ENCODE peak calls at places on chromosomes 13 and 19, in six cellular contexts. T, Z, A, K, D and Q are unnamed samples.

GRCh38 chr19:37930416-37930815 is 23.4 kb downstream of the SIPA1L3 start:
- DNase-seq in T (no peak), Z (no peak), A (no peak), K (no peak), D (no peak), Q (peak; percentile 27)

GRCh38 chr19:55670280-55671053 is 4.6 kb upstream of the EPN1 start:
- DNase-seq in T (no peak), Z (peak; percentile 30), A (no peak), K (no peak), D (no peak), Q (no peak)

GRCh38 chr19:29952646-29953045 is 10.6 kb downstream of the URI1 start:
- DNase-seq in T (no peak), Z (no peak), A (no peak), K (no peak), D (no peak), Q (no peak)

GRCh38 chr19:4539697-4540581 is at the start of gene LRG1:
- DNase-seq in T (no peak), Z (peak; percentile 88), A (no peak), K (no peak), D (peak; percentile 30), Q (peak; percentile 86)

GRCh38 chr19:38551450-38551813 is 66.3 kb downstream of the MAP4K1 start:
- DNase-seq in T (no peak), Z (no peak), A (no peak), K (no peak), D (peak; percentile 52), Q (no peak)

GRCh38 chr13:27868639-27869435 is 51.0 kb upstream of the PDX1 start:
- DNase-seq in T (no peak), Z (no peak), A (peak; percentile 7), K (no peak), D (no peak), Q (no peak)

GRCh38 chr13:51834581-51835158 is 10.3 kb downstream of the TMEM272 start:
- DNase-seq in T (peak; percentile 43), Z (no peak), A (no peak), K (peak; percentile 37), D (no peak), Q (no peak)

GRCh38 chr19:40625406-40626120 is 24.4 kb downstream of the LTBP4 start:
- DNase-seq in T (peak; percentile 67), Z (peak; percentile 50), A (no peak), K (no peak), D (no peak), Q (no peak)

GRCh38 chr19:30144242-30144758 is 202.3 kb downstream of the URI1 start:
- DNase-seq in T (no peak), Z (no peak), A (no peak), K (no peak), D (no peak), Q (no peak)

GRCh38 chr13:100573121-100573520 is 15.5 kb downstream of the GGACT start:
- DNase-seq in T (peak; percentile 58), Z (peak; percentile 61), A (peak; percentile 75), K (peak; percentile 75), D (peak; percentile 17), Q (peak; percentile 77)

GRCh38 chr13:108827637-108828036 is 198.2 kb downstream of the MYO16 start:
- DNase-seq in T (peak; percentile 8), Z (no peak), A (no peak), K (no peak), D (no peak), Q (no peak)

GRCh38 chr19:31232220-31232619 is 117.0 kb downstream of the TSHZ3 start:
- DNase-seq in T (no peak), Z (no peak), A (no peak), K (no peak), D (no peak), Q (no peak)

GRCh38 chr19:57192064-57192395 is 730 bp downstream of the ZNF264 start:
- DNase-seq in T (peak; percentile 33), Z (no peak), A (no peak), K (no peak), D (no peak), Q (no peak)

GRCh38 chr19:10430505-10431253 is 10.3 kb downstream of the PDE4A start:
- DNase-seq in T (peak; percentile 76), Z (peak; percentile 88), A (no peak), K (peak; percentile 61), D (no peak), Q (no peak)

GRCh38 chr19:5850743-5851293 is 431 bp downstream of the FUT3 start:
- DNase-seq in T (peak; percentile 9), Z (peak; percentile 6), A (no peak), K (no peak), D (no peak), Q (no peak)

GRCh38 chr13:66995366-66995663 is 234.8 kb downstream of the PCDH9 start:
- DNase-seq in T (no peak), Z (no peak), A (no peak), K (no peak), D (no peak), Q (no peak)

GRCh38 chr19:6873708-6874431 is 13.5 kb upstream of the ADGRE1 start:
- DNase-seq in T (no peak), Z (no peak), A (no peak), K (no peak), D (no peak), Q (no peak)

GRCh38 chr13:46553521-46553885 is 533 bp downstream of the LRCH1 start:
- DNase-seq in T (peak; percentile 60), Z (peak; percentile 36), A (no peak), K (peak; percentile 73), D (no peak), Q (no peak)

GRCh38 chr19:17185590-17185989 is 29.6 kb upstream of the USE1 start:
- DNase-seq in T (no peak), Z (no peak), A (no peak), K (no peak), D (no peak), Q (no peak)

GRCh38 chr19:17180997-17181702 is 34.0 kb upstream of the USE1 start:
- DNase-seq in T (no peak), Z (no peak), A (no peak), K (peak; percentile 73), D (no peak), Q (no peak)

GRCh38 chr19:17183271-17183757 is 31.8 kb upstream of the USE1 start:
- DNase-seq in T (no peak), Z (no peak), A (no peak), K (no peak), D (no peak), Q (no peak)

GRCh38 chr19:17184381-17184841 is 30.7 kb upstream of the USE1 start:
- DNase-seq in T (no peak), Z (no peak), A (no peak), K (no peak), D (no peak), Q (no peak)

GRCh38 chr19:17183858-17184271 is 31.3 kb upstream of the USE1 start:
- DNase-seq in T (no peak), Z (no peak), A (no peak), K (no peak), D (peak; percentile 45), Q (no peak)
- TF ChIP-seq MAX in T (no peak), Z (no peak), A (no peak), K (no peak), D (no peak), Q (no peak)

GRCh38 chr13:48072304-48072703 is 22.6 kb downstream of the MED4 start:
- DNase-seq in T (no peak), Z (no peak), A (no peak), K (no peak), D (no peak), Q (no peak)
- TF ChIP-seq SIN3A in T (no peak), Z (no peak), A (no peak), K (no peak), D (no peak), Q (no peak)

DNA sequence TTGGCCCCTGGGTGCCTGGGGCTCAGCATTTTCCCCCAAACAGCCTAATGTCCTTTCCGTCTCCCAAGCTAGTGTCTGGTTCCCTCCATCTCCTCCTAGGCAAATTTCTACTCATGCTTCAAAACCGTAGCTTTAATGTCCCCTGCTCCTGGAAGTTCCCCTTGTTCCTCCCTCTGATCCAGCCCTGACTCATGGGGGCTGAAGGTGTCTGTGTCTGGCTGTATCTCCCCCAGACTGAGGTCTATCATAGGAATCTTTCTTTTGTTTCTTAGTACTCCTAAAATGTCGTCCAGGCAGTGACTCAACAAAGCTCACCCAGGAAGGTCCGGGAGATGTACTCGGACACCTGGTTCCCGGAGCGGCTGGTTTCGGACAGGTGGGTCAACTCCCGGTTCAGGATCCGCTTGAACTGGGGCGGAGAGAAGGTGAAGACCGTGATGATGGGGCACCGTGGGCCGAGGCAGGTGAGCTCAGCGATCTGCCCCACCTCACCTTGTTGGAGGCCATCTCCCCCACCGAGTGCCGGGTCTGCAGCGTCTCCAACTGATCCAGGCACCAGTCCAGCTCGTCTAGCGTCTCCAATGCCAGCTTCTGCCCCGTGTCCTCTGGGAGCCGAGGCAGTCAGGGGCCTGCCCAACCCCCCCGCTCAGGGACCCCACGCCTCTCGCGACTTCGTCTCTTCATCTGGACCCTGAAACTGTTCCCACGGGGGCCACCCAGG is 6.2 kb downstream of the PDE4C start:
- DNase-seq in T (no peak), Z (no peak), A (no peak), K (no peak), D (no peak), Q (no peak)
- TF ChIP-seq MAX in T (no peak), Z (no peak), A (no peak), K (no peak), D (no peak), Q (no peak)

GRCh38 chr13:110371550-110372465 is 64.7 kb downstream of the COL4A2 start:
- DNase-seq in T (peak; percentile 76), Z (no peak), A (no peak), K (no peak), D (peak; percentile 40), Q (no peak)

GRCh38 chr13:110373617-110374016 is 66.5 kb downstream of the COL4A2 start:
- DNase-seq in T (no peak), Z (no peak), A (no peak), K (no peak), D (no peak), Q (no peak)

GRCh38 chr13:110369400-110369799 is 62.3 kb downstream of the COL4A2 start:
- DNase-seq in T (no peak), Z (no peak), A (no peak), K (no peak), D (no peak), Q (no peak)

GRCh38 chr13:110374644-110375370 is 67.7 kb downstream of the COL4A2 start:
- DNase-seq in T (no peak), Z (no peak), A (no peak), K (no peak), D (no peak), Q (no peak)

GRCh38 chr13:110372676-110373075 is 65.6 kb downstream of the COL4A2 start:
- DNase-seq in T (no peak), Z (no peak), A (no peak), K (no peak), D (no peak), Q (no peak)
- TF ChIP-seq SIN3A in T (no peak), Z (no peak), A (no peak), K (no peak), D (no peak), Q (no peak)

DNA sequence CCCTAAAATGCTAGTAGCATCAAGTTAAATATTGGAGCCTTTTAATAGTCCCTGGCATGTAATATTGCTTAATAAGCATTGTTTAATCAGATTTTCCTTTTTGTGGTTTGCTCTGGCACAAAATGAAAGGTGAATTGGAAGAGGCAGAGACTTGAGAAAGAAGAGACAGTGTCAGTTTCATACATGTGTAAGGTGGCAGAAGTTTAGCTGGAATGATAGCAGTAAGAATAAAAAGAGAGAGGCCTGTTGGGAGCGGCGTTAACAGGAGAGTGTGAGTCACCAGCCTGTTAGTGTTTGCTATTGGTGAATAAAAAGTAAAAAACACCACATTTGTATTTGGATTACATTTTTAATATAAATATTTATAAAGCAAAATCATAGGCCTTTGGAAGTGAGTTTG is 145.3 kb downstream of the PDS5B start:
- DNase-seq in T (no peak), Z (no peak), A (no peak), K (no peak), D (no peak), Q (no peak)
- TF ChIP-seq MAX in T (no peak), Z (no peak), A (no peak), K (no peak), D (no peak), Q (no peak)

GRCh38 chr19:33392341-33393285 is 19.1 kb downstream of the CEBPG start:
- DNase-seq in T (peak; percentile 89), Z (peak; percentile 41), A (no peak), K (no peak), D (no peak), Q (peak; percentile 92)
- TF ChIP-seq SIN3A in T (no peak), Z (no peak), A (no peak), K (no peak), D (no peak), Q (peak; percentile 59)